ENCODE peak calls at places on chromosomes 11 and 22, in eight cellular contexts. S is A549, E is endothelial cell of umbilical vein, O is HCT116, D is HepG2, I is K562, J is H1, G is GM12878. B is an unnamed sample.

GRCh38 chr11:111633248-111633647 is 31.0 kb downstream of the SIK2 start:
- DNase-seq in S (no peak), E (no peak), O (no peak), D (peak; percentile 90), I (no peak), J (no peak), G (no peak), B (no peak)

GRCh38 chr22:47786650-47787290 is 1024.3 kb downstream of the TBC1D22A start:
- DNase-seq in S (no peak), E (no peak), O (no peak), D (no peak), I (no peak), J (no peak), G (no peak), B (no peak)

GRCh38 chr22:50722048-50722701 is 15.8 kb upstream of the ACR start:
- DNase-seq in S (no peak), E (no peak), O (no peak), D (no peak), I (no peak), J (no peak), G (no peak), B (no peak)

GRCh38 chr22:45626198-45626651 is 45.4 kb upstream of the ATXN10 start:
- DNase-seq in S (peak; percentile 63), E (no peak), O (peak; percentile 87), D (peak; percentile 55), I (peak; percentile 43), J (no peak), G (no peak), B (no peak)

GRCh38 chr11:108647701-108648527 is 17.0 kb upstream of the DDX10 start:
- DNase-seq in S (peak; percentile 18), E (peak; percentile 77), O (peak; percentile 69), D (peak; percentile 50), I (peak; percentile 36), J (peak; percentile 64), G (no peak), B (peak; percentile 78)

GRCh38 chr22:40560551-40560950 is 76.0 kb downstream of the MRTFA start:
- DNase-seq in S (no peak), E (peak; percentile 95), O (no peak), D (no peak), I (peak; percentile 73), J (no peak), G (no peak), B (peak; percentile 22)

GRCh38 chr22:33803371-33803770 is 116.9 kb downstream of the LARGE1 start:
- DNase-seq in S (no peak), E (no peak), O (no peak), D (no peak), I (no peak), J (no peak), G (no peak), B (peak; percentile 76)

GRCh38 chr11:83051760-83052671 is 19.7 kb downstream of the RAB30 start:
- DNase-seq in S (no peak), E (peak; percentile 94), O (no peak), D (no peak), I (no peak), J (no peak), G (no peak), B (no peak)

GRCh38 chr22:22038178-22038880 is 55.7 kb upstream of the TOP3B start:
- DNase-seq in S (no peak), E (no peak), O (no peak), D (no peak), I (no peak), J (no peak), G (no peak), B (no peak)

GRCh38 chr22:32413715-32414114 is 1.7 kb upstream of the RTCB start:
- DNase-seq in S (peak; percentile 10), E (peak; percentile 28), O (peak; percentile 27), D (peak; percentile 24), I (no peak), J (no peak), G (no peak), B (peak; percentile 15)

GRCh38 chr11:108669711-108670110 is 4.8 kb downstream of the DDX10 start:
- DNase-seq in S (no peak), E (no peak), O (no peak), D (no peak), I (no peak), J (no peak), G (no peak), B (no peak)

GRCh38 chr11:12087075-12087775 is 23.2 kb upstream of the MICAL2 start:
- DNase-seq in S (no peak), E (peak; percentile 50), O (peak; percentile 38), D (no peak), I (peak; percentile 31), J (no peak), G (no peak), B (peak; percentile 56)

GRCh38 chr11:122246885-122247284 is 130.9 kb upstream of the BLID start:
- DNase-seq in S (no peak), E (no peak), O (no peak), D (no peak), I (no peak), J (no peak), G (no peak), B (no peak)

GRCh38 chr11:102530558-102530957 is at the start of gene MMP7:
- DNase-seq in S (peak; percentile 46), E (peak; percentile 89), O (no peak), D (no peak), I (no peak), J (no peak), G (no peak), B (peak; percentile 55)

GRCh38 chr11:2564588-2565440 is 120.0 kb downstream of the KCNQ1 start:
- DNase-seq in S (no peak), E (no peak), O (no peak), D (no peak), I (no peak), J (no peak), G (no peak), B (no peak)

GRCh38 chr11:114354076-114354475 is 46.2 kb downstream of the C11orf71 start:
- DNase-seq in S (no peak), E (peak; percentile 87), O (no peak), D (no peak), I (peak; percentile 63), J (no peak), G (no peak), B (no peak)

GRCh38 chr11:115267871-115268270 is 236.3 kb downstream of the CADM1 start:
- DNase-seq in S (no peak), E (no peak), O (no peak), D (no peak), I (no peak), J (no peak), G (no peak), B (no peak)

DNA sequence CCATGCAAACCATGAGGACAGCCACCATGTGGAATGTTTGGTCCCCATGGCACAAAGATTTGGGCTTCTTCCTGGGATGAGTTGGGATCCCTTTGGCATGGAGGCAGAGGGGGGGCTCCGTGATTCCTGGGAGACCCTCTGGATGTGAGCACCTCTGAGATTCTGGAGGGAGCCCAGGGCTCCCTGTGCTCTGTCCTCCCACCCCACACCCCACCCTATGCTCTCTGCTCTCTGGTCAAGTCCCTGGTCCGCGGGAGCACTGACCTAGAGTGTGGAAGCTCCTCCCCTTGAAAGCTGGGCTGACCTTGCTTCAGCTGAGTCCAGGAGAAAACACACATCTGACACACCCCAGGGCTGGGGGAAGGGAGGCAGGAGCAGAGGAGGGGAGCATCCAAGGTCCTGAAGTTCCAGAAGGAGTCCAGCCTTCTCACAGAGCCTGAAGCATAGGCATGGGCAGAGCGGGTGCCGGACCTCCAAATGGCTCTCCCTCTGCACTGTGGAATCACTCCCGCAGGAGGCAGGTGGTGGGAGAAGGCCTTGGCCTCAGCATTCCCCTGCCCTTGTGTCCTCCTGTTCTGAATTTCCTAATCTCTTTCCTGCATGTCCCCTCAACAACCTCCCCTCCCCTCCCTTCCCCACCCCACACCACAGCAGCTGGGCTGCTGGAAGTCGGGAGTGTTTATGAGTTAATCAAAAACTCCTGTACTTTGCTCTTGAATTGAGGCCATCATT is 25.7 kb upstream of the OAF start:
- DNase-seq in S (no peak), E (no peak), O (no peak), D (peak; percentile 93), I (no peak), J (no peak), G (no peak), B (no peak)
- TF ChIP-seq POLR2A in S (no peak), E (no peak), O (no peak), D (peak; percentile 33), I (no peak), J (no peak), G (no peak), B (no peak)

DNA sequence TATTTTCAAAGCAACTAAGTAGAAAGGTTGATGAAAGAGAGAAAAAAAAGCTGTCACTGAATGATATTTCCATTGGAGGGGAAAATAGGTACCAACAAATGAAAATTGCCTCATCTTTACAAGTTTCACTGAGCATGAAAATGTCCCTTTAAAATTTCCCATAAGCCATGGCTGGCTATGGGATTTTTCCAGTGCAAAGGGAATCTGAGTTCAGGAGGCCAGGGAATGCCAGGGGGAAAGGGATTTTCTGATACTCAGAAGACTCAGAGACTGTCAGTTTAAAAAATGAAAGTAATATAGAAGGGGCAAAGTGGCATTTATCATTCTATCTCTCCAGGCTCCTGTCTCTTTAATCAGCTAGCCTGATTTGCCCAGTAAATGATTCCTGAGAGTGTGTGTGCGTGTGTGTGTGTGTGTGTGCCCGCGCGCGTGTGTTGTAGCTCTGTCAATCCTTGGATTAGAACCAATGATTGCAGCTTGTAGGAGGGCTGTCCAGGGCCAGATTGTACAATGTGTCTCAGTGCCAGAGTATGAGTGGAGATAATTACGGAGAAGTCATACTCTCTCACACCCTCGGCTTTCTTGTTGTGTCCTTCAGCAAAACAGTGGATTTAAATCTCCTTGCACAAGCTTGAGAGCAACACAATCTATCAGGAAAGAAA is at the start of gene NTM:
- DNase-seq in S (no peak), E (no peak), O (no peak), D (no peak), I (no peak), J (no peak), G (no peak), B (no peak)
- TF ChIP-seq MAX in S (no peak), E (no peak), O (no peak), D (no peak), I (no peak), J (no peak), G (no peak), B (no peak)

DNA sequence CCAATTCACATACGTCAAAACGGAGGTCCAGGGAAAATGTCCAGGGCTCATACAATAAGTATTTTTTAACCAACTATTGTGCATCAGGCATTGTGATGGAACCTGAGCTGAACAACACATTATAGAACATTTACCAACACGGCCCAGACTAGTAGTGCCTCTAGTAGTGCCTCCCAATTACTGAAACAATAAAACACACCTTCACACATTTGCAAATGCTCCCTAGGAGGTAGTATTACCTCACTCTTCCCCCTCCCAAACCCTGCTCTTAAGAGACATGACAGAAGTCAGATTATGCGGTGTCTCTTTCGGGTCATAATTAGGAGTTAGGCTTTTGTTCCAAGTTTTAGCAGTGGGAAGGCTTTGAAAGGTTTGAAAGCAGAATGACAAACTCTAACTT is 61.1 kb downstream of the PAK1 start:
- DNase-seq in S (no peak), E (no peak), O (no peak), D (no peak), I (no peak), J (no peak), G (no peak), B (no peak)
- H3K4me3 ChIP-seq in S (no peak overlapping the region), E (no peak overlapping the region), O (peak overlapping the region; percentile 74), D (no peak overlapping the region), I (no peak overlapping the region), J (no peak overlapping the region), G (no peak overlapping the region), B (no peak overlapping the region)

DNA sequence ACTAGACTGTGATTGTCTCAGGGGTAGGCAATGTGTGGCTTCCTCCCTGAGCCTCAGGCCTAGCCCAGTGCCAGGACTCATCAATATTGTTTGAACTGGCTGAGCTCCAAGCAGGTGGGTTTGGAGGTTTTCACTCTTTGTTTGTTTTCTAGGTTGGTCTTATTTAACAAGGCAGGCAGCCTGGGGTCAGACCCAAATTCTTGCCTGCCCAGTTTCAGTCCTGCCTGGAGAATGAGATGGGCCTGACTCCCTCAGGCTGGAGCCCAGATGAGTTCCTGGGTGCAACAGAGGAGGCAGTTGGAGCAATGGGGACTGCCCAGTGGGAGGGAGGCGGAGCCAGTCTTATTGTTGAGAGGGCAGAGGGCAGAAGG is 28.3 kb upstream of the TP53I11 start:
- DNase-seq in S (peak; percentile 63), E (peak; percentile 34), O (no peak), D (peak; percentile 35), I (no peak), J (no peak), G (no peak), B (no peak)
- TF ChIP-seq POLR2A in S (no peak), E (no peak), O (no peak), D (no peak), I (no peak), J (no peak), G (no peak), B (no peak)